ENCODE peak calls at places on chromosomes 11 and 22, in eight cellular contexts. One of them, this sample, is unnamed.

GRCh38 chr11:85815186-85815911 is 4.4 kb upstream of the SYTL2 start:
- ATAC-seq in pancreas: no peak
- ATAC-seq in naive thymus-derived CD8-positive, alpha-beta T cell: no peak
- ATAC-seq in effector memory CD8-positive, alpha-beta T cell: no peak
- ATAC-seq in IMR-90: peak
- ATAC-seq in gastroesophageal sphincter: no peak
- ATAC-seq in aorta: no peak
- ATAC-seq in left lobe of liver: no peak
- ATAC-seq in this sample: no peak

GRCh38 chr11:17585911-17586695 is 39.0 kb downstream of the OTOG start:
- ATAC-seq in IMR-90: no peak
- ATAC-seq in gastroesophageal sphincter: no peak
- ATAC-seq in aorta: no peak
- ATAC-seq in left lobe of liver: no peak
- ATAC-seq in effector memory CD8-positive, alpha-beta T cell: no peak
- ATAC-seq in pancreas: no peak
- ATAC-seq in naive thymus-derived CD8-positive, alpha-beta T cell: no peak
- ATAC-seq in this sample: peak

GRCh38 chr22:26586556-26587325 is 3.2 kb downstream of the TPST2 start:
- ATAC-seq in IMR-90: no peak
- ATAC-seq in left lobe of liver: no peak
- ATAC-seq in pancreas: no peak
- ATAC-seq in effector memory CD8-positive, alpha-beta T cell: peak
- ATAC-seq in aorta: no peak
- ATAC-seq in naive thymus-derived CD8-positive, alpha-beta T cell: peak
- ATAC-seq in gastroesophageal sphincter: no peak
- ATAC-seq in this sample: no peak

GRCh38 chr22:23850136-23850611 is 7.5 kb upstream of the SLC2A11 start:
- ATAC-seq in effector memory CD8-positive, alpha-beta T cell: no peak
- ATAC-seq in gastroesophageal sphincter: no peak
- ATAC-seq in left lobe of liver: peak
- ATAC-seq in naive thymus-derived CD8-positive, alpha-beta T cell: no peak
- ATAC-seq in IMR-90: no peak
- ATAC-seq in pancreas: peak
- ATAC-seq in aorta: no peak
- ATAC-seq in this sample: no peak

GRCh38 chr11:42923651-42924050 is 388.1 kb upstream of the API5 start:
- ATAC-seq in pancreas: no peak
- ATAC-seq in effector memory CD8-positive, alpha-beta T cell: no peak
- ATAC-seq in left lobe of liver: no peak
- ATAC-seq in gastroesophageal sphincter: no peak
- ATAC-seq in aorta: no peak
- ATAC-seq in naive thymus-derived CD8-positive, alpha-beta T cell: no peak
- ATAC-seq in IMR-90: no peak
- ATAC-seq in this sample: no peak

GRCh38 chr11:128716661-128717210 is 22.9 kb downstream of the FLI1 start:
- ATAC-seq in effector memory CD8-positive, alpha-beta T cell: peak
- ATAC-seq in aorta: peak
- ATAC-seq in naive thymus-derived CD8-positive, alpha-beta T cell: peak
- ATAC-seq in pancreas: peak
- ATAC-seq in gastroesophageal sphincter: peak
- ATAC-seq in left lobe of liver: peak
- ATAC-seq in IMR-90: peak
- ATAC-seq in this sample: peak

GRCh38 chr11:862028-862703 is 19.5 kb downstream of the TSPAN4 start:
- ATAC-seq in gastroesophageal sphincter: peak
- ATAC-seq in left lobe of liver: peak
- ATAC-seq in effector memory CD8-positive, alpha-beta T cell: no peak
- ATAC-seq in aorta: no peak
- ATAC-seq in IMR-90: no peak
- ATAC-seq in naive thymus-derived CD8-positive, alpha-beta T cell: no peak
- ATAC-seq in pancreas: no peak
- ATAC-seq in this sample: no peak

GRCh38 chr11:124177344-124177743 is 5.8 kb upstream of the OR10D3 start:
- ATAC-seq in left lobe of liver: no peak
- ATAC-seq in aorta: no peak
- ATAC-seq in gastroesophageal sphincter: no peak
- ATAC-seq in effector memory CD8-positive, alpha-beta T cell: no peak
- ATAC-seq in pancreas: no peak
- ATAC-seq in naive thymus-derived CD8-positive, alpha-beta T cell: no peak
- ATAC-seq in IMR-90: no peak
- ATAC-seq in this sample: no peak

GRCh38 chr11:58957922-58958321 is 18.6 kb downstream of the GLYATL1 start:
- ATAC-seq in pancreas: no peak
- ATAC-seq in naive thymus-derived CD8-positive, alpha-beta T cell: no peak
- ATAC-seq in effector memory CD8-positive, alpha-beta T cell: no peak
- ATAC-seq in gastroesophageal sphincter: no peak
- ATAC-seq in IMR-90: no peak
- ATAC-seq in aorta: no peak
- ATAC-seq in left lobe of liver: peak
- ATAC-seq in this sample: no peak

GRCh38 chr11:77063407-77063806 is 3.4 kb upstream of the CAPN5 start:
- ATAC-seq in gastroesophageal sphincter: no peak
- ATAC-seq in pancreas: no peak
- ATAC-seq in left lobe of liver: no peak
- ATAC-seq in IMR-90: no peak
- ATAC-seq in effector memory CD8-positive, alpha-beta T cell: no peak
- ATAC-seq in naive thymus-derived CD8-positive, alpha-beta T cell: no peak
- ATAC-seq in aorta: no peak
- ATAC-seq in this sample: no peak

GRCh38 chr22:29251981-29252978 is 15.5 kb downstream of the RHBDD3 start:
- ATAC-seq in pancreas: no peak
- ATAC-seq in effector memory CD8-positive, alpha-beta T cell: no peak
- ATAC-seq in naive thymus-derived CD8-positive, alpha-beta T cell: no peak
- ATAC-seq in gastroesophageal sphincter: no peak
- ATAC-seq in left lobe of liver: no peak
- ATAC-seq in IMR-90: no peak
- ATAC-seq in aorta: no peak
- ATAC-seq in this sample: no peak

GRCh38 chr22:29985912-29986311 is 94.4 kb upstream of the HORMAD2 start:
- ATAC-seq in aorta: no peak
- ATAC-seq in effector memory CD8-positive, alpha-beta T cell: no peak
- ATAC-seq in IMR-90: no peak
- ATAC-seq in pancreas: no peak
- ATAC-seq in left lobe of liver: peak
- ATAC-seq in naive thymus-derived CD8-positive, alpha-beta T cell: no peak
- ATAC-seq in gastroesophageal sphincter: no peak
- ATAC-seq in this sample: no peak

This sample was measured in esophagus mucosa.